ENCODE peak calls at places on chromosomes 1 and 21, in nine cellular contexts. N, V, J, B, T, Z, I, U and O are unnamed samples.

GRCh38 chr1:181714428-181714827 is 231.1 kb downstream of the CACNA1E start:
- DNase-seq in N (no peak), V (no peak), J (no peak), B (peak), T (no peak), Z (no peak), I (no peak), U (no peak), O (no peak)

GRCh38 chr1:93600663-93601062 is 81.0 kb downstream of the BCAR3 start:
- DNase-seq in N (no peak), V (no peak), J (no peak), B (no peak), T (peak), Z (no peak), I (no peak), U (no peak), O (no peak)

GRCh38 chr21:37700641-37701202 is 215.5 kb downstream of the KCNJ6 start:
- DNase-seq in N (peak), V (no peak), J (peak), B (peak), T (no peak), Z (peak), I (peak), U (peak), O (peak)

GRCh38 chr1:81679972-81680371 is 120.8 kb upstream of the ADGRL2 start:
- DNase-seq in N (no peak), V (no peak), J (no peak), B (peak), T (no peak), Z (peak), I (no peak), U (no peak), O (no peak)

GRCh38 chr1:214637722-214638473 is 34.9 kb downstream of the CENPF start:
- DNase-seq in N (no peak), V (no peak), J (peak), B (peak), T (no peak), Z (peak), I (peak), U (peak), O (peak)

GRCh38 chr1:181356505-181357340 is 126.6 kb upstream of the CACNA1E start:
- DNase-seq in N (no peak), V (no peak), J (no peak), B (no peak), T (no peak), Z (no peak), I (no peak), U (no peak), O (no peak)

GRCh38 chr1:235455806-235456205 is 48.4 kb downstream of the B3GALNT2 start:
- DNase-seq in N (no peak), V (no peak), J (no peak), B (no peak), T (no peak), Z (no peak), I (no peak), U (peak), O (no peak)

GRCh38 chr1:57752847-57753246 is 329.0 kb upstream of the DAB1 start:
- DNase-seq in N (no peak), V (no peak), J (no peak), B (no peak), T (no peak), Z (no peak), I (no peak), U (no peak), O (no peak)

GRCh38 chr1:44646711-44647110 is 27.6 kb downstream of the TMEM53 start:
- DNase-seq in N (no peak), V (no peak), J (no peak), B (no peak), T (no peak), Z (no peak), I (no peak), U (no peak), O (no peak)

GRCh38 chr1:11337536-11338350 is 64.7 kb downstream of the UBIAD1 start:
- DNase-seq in N (no peak), V (peak), J (peak), B (no peak), T (no peak), Z (peak), I (peak), U (no peak), O (peak)

GRCh38 chr1:197917813-197918646 is 858 bp downstream of the LHX9 start:
- DNase-seq in N (no peak), V (no peak), J (no peak), B (no peak), T (peak), Z (peak), I (peak), U (no peak), O (no peak)

GRCh38 chr1:149933208-149933607 is 3.5 kb downstream of the MTMR11 start:
- DNase-seq in N (no peak), V (no peak), J (no peak), B (no peak), T (no peak), Z (no peak), I (no peak), U (no peak), O (no peak)

GRCh38 chr1:25817840-25818501 is 1.8 kb upstream of the MTFR1L start:
- DNase-seq in N (no peak), V (no peak), J (no peak), B (no peak), T (peak), Z (no peak), I (peak), U (no peak), O (no peak)

GRCh38 chr1:201791051-201791774 is 37.7 kb upstream of the IPO9 start:
- DNase-seq in N (no peak), V (no peak), J (peak), B (no peak), T (no peak), Z (peak), I (no peak), U (no peak), O (no peak)

GRCh38 chr1:178238722-178239510 is 145.0 kb downstream of the RASAL2 start:
- DNase-seq in N (no peak), V (no peak), J (peak), B (peak), T (no peak), Z (no peak), I (no peak), U (no peak), O (peak)

GRCh38 chr1:228921473-228921872 is 186.2 kb downstream of the RHOU start:
- DNase-seq in N (peak), V (no peak), J (no peak), B (no peak), T (no peak), Z (no peak), I (no peak), U (no peak), O (no peak)

GRCh38 chr1:37478890-37479254 is 4.5 kb downstream of the ZC3H12A start:
- DNase-seq in N (peak), V (peak), J (peak), B (peak), T (peak), Z (no peak), I (no peak), U (no peak), O (no peak)

GRCh38 chr1:222546548-222547259 is 1.2 kb downstream of the HHIPL2 start:
- DNase-seq in N (no peak), V (no peak), J (peak), B (peak), T (no peak), Z (peak), I (peak), U (no peak), O (peak)

GRCh38 chr1:54571326-54571725 is 23.3 kb downstream of the ACOT11 start:
- DNase-seq in N (no peak), V (no peak), J (no peak), B (no peak), T (peak), Z (peak), I (no peak), U (no peak), O (no peak)

GRCh38 chr1:207750901-207751300 is 953 bp upstream of the CD46 start:
- DNase-seq in N (no peak), V (no peak), J (no peak), B (no peak), T (no peak), Z (no peak), I (peak), U (no peak), O (no peak)

GRCh38 chr1:234953655-234954420 is 174.8 kb downstream of the TOMM20 start:
- DNase-seq in N (no peak), V (no peak), J (no peak), B (no peak), T (no peak), Z (no peak), I (no peak), U (no peak), O (no peak)

GRCh38 chr1:219210067-219210466 is 36.4 kb downstream of the LYPLAL1 start:
- DNase-seq in N (no peak), V (no peak), J (peak), B (no peak), T (no peak), Z (no peak), I (no peak), U (no peak), O (peak)

GRCh38 chr1:174753131-174753530 is 246.6 kb upstream of the CACYBP start:
- DNase-seq in N (no peak), V (no peak), J (no peak), B (no peak), T (no peak), Z (no peak), I (no peak), U (no peak), O (no peak)

GRCh38 chr1:61268546-61269243 is 186.3 kb downstream of the NFIA start:
- DNase-seq in N (no peak), V (no peak), J (no peak), B (no peak), T (no peak), Z (no peak), I (peak), U (no peak), O (no peak)

GRCh38 chr21:44686843-44687561 is 5.0 kb upstream of the KRTAP12-1 start:
- DNase-seq in N (no peak), V (no peak), J (no peak), B (no peak), T (peak), Z (no peak), I (peak), U (no peak), O (no peak)

GRCh38 chr21:37073417-37074194 is 552 bp downstream of the TTC3 start:
- DNase-seq in N (peak), V (peak), J (peak), B (peak), T (peak), Z (peak), I (peak), U (peak), O (no peak)

GRCh38 chr1:234490789-234491479 is 12.0 kb upstream of the TARBP1 start:
- DNase-seq in N (no peak), V (no peak), J (no peak), B (no peak), T (no peak), Z (no peak), I (no peak), U (no peak), O (no peak)

GRCh38 chr1:178548108-178548507 is 35.2 kb downstream of the TEX35 start:
- DNase-seq in N (no peak), V (no peak), J (no peak), B (no peak), T (no peak), Z (no peak), I (peak), U (no peak), O (no peak)

GRCh38 chr1:230568008-230568407 is 74.3 kb upstream of the COG2 start:
- DNase-seq in N (peak), V (no peak), J (no peak), B (peak), T (no peak), Z (no peak), I (peak), U (no peak), O (no peak)

GRCh38 chr1:6785721-6786505 is 659 bp downstream of the CAMTA1 start:
- DNase-seq in N (peak), V (peak), J (peak), B (no peak), T (peak), Z (peak), I (peak), U (peak), O (no peak)

GRCh38 chr1:102891868-102892625 is 216.3 kb downstream of the COL11A1 start:
- DNase-seq in N (no peak), V (no peak), J (peak), B (peak), T (no peak), Z (no peak), I (no peak), U (no peak), O (no peak)

GRCh38 chr21:41970751-41971653 is 17.2 kb upstream of the C2CD2 start:
- DNase-seq in N (no peak), V (no peak), J (no peak), B (no peak), T (peak), Z (no peak), I (no peak), U (no peak), O (no peak)

GRCh38 chr1:170559166-170559565 is 27.2 kb downstream of the GORAB start:
- DNase-seq in N (no peak), V (no peak), J (no peak), B (no peak), T (no peak), Z (no peak), I (no peak), U (no peak), O (no peak)

GRCh38 chr21:15775291-15775690 is 45.5 kb downstream of the USP25 start:
- DNase-seq in N (no peak), V (no peak), J (peak), B (peak), T (no peak), Z (no peak), I (no peak), U (no peak), O (no peak)

GRCh38 chr1:18470650-18471355 is 9.9 kb upstream of the KLHDC7A start:
- DNase-seq in N (no peak), V (no peak), J (no peak), B (no peak), T (no peak), Z (no peak), I (peak), U (peak), O (no peak)

GRCh38 chr1:151720974-151721787 is at the start of gene RIIAD1:
- DNase-seq in N (no peak), V (peak), J (peak), B (peak), T (no peak), Z (peak), I (peak), U (peak), O (no peak)

GRCh38 chr1:48807599-48808260 is 31.0 kb upstream of the BEND5 start:
- DNase-seq in N (no peak), V (no peak), J (no peak), B (no peak), T (no peak), Z (peak), I (no peak), U (no peak), O (no peak)

GRCh38 chr1:243447342-243447741 is 191.5 kb downstream of the SDCCAG8 start:
- DNase-seq in N (no peak), V (no peak), J (peak), B (peak), T (no peak), Z (no peak), I (no peak), U (no peak), O (peak)

GRCh38 chr21:21396424-21396823 is 398.2 kb downstream of the NCAM2 start:
- DNase-seq in N (no peak), V (no peak), J (no peak), B (no peak), T (peak), Z (no peak), I (no peak), U (no peak), O (no peak)